ENCODE peak calls at places on chromosomes 5 and 9, in ten cellular contexts. K, D, X, G, T, W, J, A, P and M are unnamed samples. For H3K4me1, the result is how much of the 10 kb centered on the place peaks cover.

GRCh38 chr9:133994359-133995011 is 2.4 kb upstream of the VAV2 start:
- DNase-seq in P (peak), K (peak), T (peak), X (peak), J (peak), D (peak), W (peak), A (peak), G (peak), M (peak)

GRCh38 chr9:91533382-91533781 is 109.8 kb upstream of the NFIL3 start:
- DNase-seq in G (no peak), J (no peak), T (no peak), K (no peak), D (no peak), X (no peak), A (no peak), W (no peak), P (no peak), M (no peak)

GRCh38 chr5:90939208-90939607 is 380.6 kb downstream of the ADGRV1 start:
- DNase-seq in W (no peak), G (no peak), X (no peak), D (no peak), K (no peak), T (no peak), J (no peak), A (no peak), P (no peak), M (no peak)

GRCh38 chr5:179836225-179837019 is 15.7 kb downstream of the SQSTM1 start:
- DNase-seq in X (no peak), P (no peak), D (peak), J (peak), A (no peak), W (peak), T (no peak), K (no peak), G (no peak), M (no peak)

GRCh38 chr9:13033959-13034695 is 245.4 kb downstream of the MPDZ start:
- DNase-seq in W (no peak), T (peak), X (peak), A (peak), D (no peak), J (peak), K (peak), G (peak), P (peak), M (peak)

GRCh38 chr5:143568105-143568504 is 164.6 kb upstream of the NR3C1 start:
- DNase-seq in W (no peak), K (no peak), G (no peak), D (no peak), P (no peak), A (no peak), J (no peak), T (no peak), X (no peak), M (no peak)

GRCh38 chr9:136418182-136419091 is 8.0 kb downstream of the PMPCA start:
- DNase-seq in X (no peak), D (no peak), P (no peak), K (no peak), G (no peak), T (no peak), A (no peak), J (no peak), W (no peak), M (no peak)

GRCh38 chr5:179217956-179218355 is 127.3 kb downstream of the ADAMTS2 start:
- DNase-seq in G (no peak), D (no peak), J (no peak), K (no peak), P (no peak), A (no peak), W (peak), X (no peak), T (no peak), M (no peak)

GRCh38 chr5:178304761-178305645 is 72.4 kb upstream of the PHYKPL start:
- DNase-seq in X (no peak), J (no peak), G (peak), T (peak), P (no peak), A (no peak), D (no peak), K (no peak), W (peak), M (no peak)

GRCh38 chr9:96061293-96061987 is 185.9 kb downstream of the ERCC6L2 start:
- DNase-seq in D (peak), K (peak), W (no peak), T (peak), G (peak), X (no peak), A (peak), P (peak), J (peak), M (no peak)

GRCh38 chr5:130868186-130868821 is 296.8 kb downstream of the HINT1 start:
- DNase-seq in D (no peak), X (no peak), G (no peak), T (no peak), K (no peak), P (no peak), A (no peak), J (no peak), W (no peak), M (no peak)

GRCh38 chr5:31824886-31825774 is 186.2 kb downstream of the PDZD2 start:
- DNase-seq in J (peak), D (no peak), K (peak), G (peak), W (no peak), T (peak), A (no peak), X (peak), P (peak), M (peak)

GRCh38 chr5:142213077-142213476 is 104.5 kb downstream of the NDFIP1 start:
- DNase-seq in X (no peak), W (no peak), A (no peak), K (no peak), D (no peak), J (no peak), T (no peak), P (no peak), G (no peak), M (no peak)

GRCh38 chr9:106421772-106422171 is 441.2 kb upstream of the ZNF462 start:
- DNase-seq in J (no peak), A (no peak), T (no peak), D (no peak), X (no peak), W (no peak), P (no peak), K (no peak), G (no peak), M (no peak)

GRCh38 chr5:161676109-161676508 is 9.4 kb upstream of the GABRA6 start:
- DNase-seq in A (no peak), D (no peak), G (peak), W (no peak), T (peak), K (no peak), X (no peak), J (no peak), P (no peak), M (no peak)

GRCh38 chr5:154136141-154136540 is 54.4 kb upstream of the GALNT10 start:
- DNase-seq in K (no peak), X (no peak), D (no peak), T (no peak), G (no peak), A (no peak), W (no peak), J (no peak), P (no peak), M (no peak)

GRCh38 chr9:110443146-110443877 is 105.6 kb upstream of the TXNDC8 start:
- DNase-seq in D (no peak), A (no peak), P (no peak), T (no peak), K (no peak), G (no peak), J (peak), X (no peak), W (no peak), M (no peak)

GRCh38 chr9:121765021-121765950 is 113.9 kb downstream of the DAB2IP start:
- DNase-seq in P (peak), A (peak), D (no peak), J (peak), W (no peak), T (no peak), X (no peak), G (no peak), K (peak), M (no peak)

GRCh38 chr5:139146809-139147742 is 51.1 kb downstream of the SIL1 start:
- DNase-seq in D (no peak), W (no peak), G (no peak), X (no peak), J (no peak), T (no peak), K (no peak), P (no peak), A (no peak), M (no peak)

GRCh38 chr5:55668356-55668755 is 43.8 kb downstream of the SLC38A9 start:
- DNase-seq in A (no peak), G (no peak), D (no peak), K (no peak), T (no peak), W (no peak), J (peak), X (no peak), P (no peak), M (no peak)

GRCh38 chr9:122228906-122229837 is at the start of gene LHX6:
- DNase-seq in W (no peak), T (no peak), J (no peak), K (no peak), G (peak), A (no peak), D (no peak), X (no peak), P (no peak), M (no peak)

GRCh38 chr5:15013654-15014463 is 142.3 kb upstream of the ANKH start:
- DNase-seq in K (peak), T (no peak), X (no peak), W (no peak), D (no peak), G (no peak), J (peak), P (peak), A (no peak), M (no peak)

GRCh38 chr5:16461782-16462181 is 3.8 kb downstream of the ZNF622 start:
- DNase-seq in K (no peak), T (no peak), P (no peak), A (no peak), J (no peak), D (no peak), G (no peak), X (no peak), W (no peak), M (no peak)

GRCh38 chr5:133916479-133916878 is 51.9 kb downstream of the C5orf15 start:
- DNase-seq in X (no peak), T (no peak), J (no peak), G (no peak), P (no peak), D (no peak), A (no peak), W (no peak), K (no peak), M (no peak)

GRCh38 chr5:19753579-19753978 is 234.4 kb downstream of the CDH18 start:
- DNase-seq in D (no peak), T (no peak), X (no peak), G (no peak), K (no peak), J (no peak), A (no peak), W (no peak), P (no peak), M (no peak)

GRCh38 chr5:58493136-58493535 is 1.9 kb downstream of the GAPT start:
- DNase-seq in P (no peak), W (no peak), G (no peak), J (no peak), A (no peak), X (no peak), T (no peak), D (no peak), K (no peak), M (no peak)

GRCh38 chr5:112795342-112795741 is 57.7 kb downstream of the APC start:
- DNase-seq in A (no peak), X (no peak), D (no peak), J (no peak), K (no peak), G (no peak), P (no peak), T (no peak), W (no peak), M (no peak)

GRCh38 chr5:31086839-31087415 is 106.6 kb upstream of the CDH6 start:
- DNase-seq in X (no peak), D (no peak), J (no peak), T (no peak), G (peak), A (no peak), W (no peak), K (no peak), P (no peak), M (no peak)

GRCh38 chr9:35908484-35909125 is 685 bp upstream of the SPAAR start:
- DNase-seq in P (peak), W (no peak), X (no peak), J (no peak), T (no peak), A (peak), K (no peak), G (no peak), D (no peak), M (peak)

GRCh38 chr5:89447027-89447426 is 564.0 kb upstream of the MEF2C start:
- DNase-seq in K (no peak), D (no peak), J (no peak), P (no peak), G (no peak), W (no peak), X (no peak), A (no peak), T (no peak), M (no peak)

GRCh38 chr5:110376281-110376916 is 350.1 kb downstream of the TMEM232 start:
- DNase-seq in K (no peak), P (no peak), A (no peak), X (no peak), T (no peak), D (no peak), W (no peak), G (no peak), J (no peak), M (no peak)

GRCh38 chr9:131757549-131757948 is 17.7 kb upstream of the RAPGEF1 start:
- DNase-seq in P (no peak), A (no peak), D (no peak), X (no peak), T (no peak), J (no peak), K (no peak), W (no peak), G (no peak), M (no peak)

DNA sequence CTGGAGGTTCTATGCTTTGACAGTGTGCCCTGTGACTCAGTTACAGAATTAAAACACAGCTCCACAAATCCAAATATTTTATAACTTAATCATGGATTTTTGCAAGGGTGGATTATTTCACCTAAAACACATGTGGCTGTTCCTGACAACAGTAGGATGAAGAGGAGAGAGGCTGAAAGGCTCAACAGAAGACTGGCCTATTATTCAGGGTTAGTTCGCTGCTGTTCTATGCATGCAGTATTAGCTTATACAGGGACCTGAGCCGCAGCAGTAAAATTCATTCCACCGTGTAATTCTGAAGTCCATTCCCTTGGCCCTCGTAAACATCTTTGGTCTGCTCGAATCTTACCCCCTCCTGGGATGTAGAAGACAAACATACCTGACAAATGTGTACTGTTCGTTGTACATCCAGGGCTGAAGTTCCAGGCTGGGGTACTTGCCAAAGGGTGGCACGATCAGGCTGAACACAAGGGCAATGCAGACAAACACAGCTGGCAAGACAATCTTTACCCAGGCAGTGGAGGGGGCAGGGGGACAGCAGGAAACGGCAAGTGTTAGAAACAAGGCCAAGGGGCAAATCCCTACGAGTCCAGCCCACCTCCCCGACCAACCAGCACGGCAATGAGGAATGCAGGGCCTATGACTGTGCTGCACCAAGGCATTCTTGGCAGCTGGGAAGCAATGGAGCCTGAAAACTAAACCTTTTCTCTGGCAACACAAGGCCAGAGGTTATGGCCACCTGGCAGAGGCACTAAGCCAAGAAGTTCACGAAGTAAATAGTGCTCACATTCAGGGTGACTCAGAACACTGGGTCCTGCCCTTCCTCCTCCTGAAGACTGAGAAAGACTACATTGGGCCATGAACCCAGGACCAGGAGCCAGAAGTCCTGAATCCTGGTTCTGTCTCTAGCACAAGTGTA is 46.8 kb downstream of the NIPSNAP3B start:
- DNase-seq in G (peak), K (peak), D (no peak), J (peak), A (no peak), W (no peak), T (no peak), P (no peak), X (peak), M (no peak)
- H3K27ac ChIP-seq in G (no peak), K (peak), D (no peak), J (peak), A (peak), W (no peak), T (no peak), P (no peak), X (peak), M (no peak)

DNA sequence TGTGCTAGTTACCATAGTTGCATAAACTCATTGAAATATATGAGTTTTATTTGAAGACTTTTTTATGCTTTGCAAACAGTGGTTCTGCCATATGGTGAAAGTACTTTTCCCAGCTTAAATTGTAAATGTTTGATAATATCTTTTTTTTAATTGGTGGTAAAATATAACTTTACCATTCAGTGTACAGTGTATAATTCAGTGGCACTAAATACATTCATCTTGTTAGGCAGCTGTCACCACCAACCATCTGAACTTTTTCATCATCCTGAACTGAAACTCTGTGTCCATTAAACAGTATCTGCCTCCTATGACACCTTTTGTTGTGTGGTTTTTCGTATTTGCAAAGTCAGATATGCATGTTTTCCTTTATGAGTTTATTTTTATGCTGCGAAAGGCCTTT is 45.1 kb downstream of the FBXO38 start:
- DNase-seq in A (no peak), D (no peak), J (no peak), W (no peak), G (no peak), X (no peak), K (no peak), T (no peak), P (no peak), M (no peak)
- H3K4me1 ChIP-seq in A (under half), D (under half), J (under half), W (under half), G (under half), X (under half), K (under half), T (under half), P (under half), M (under half)

GRCh38 chr5:152592416-152592815 is 187.3 kb upstream of the NMUR2 start:
- DNase-seq in T (no peak), G (no peak), D (no peak), X (no peak), P (no peak), W (no peak), J (no peak), K (no peak), A (no peak), M (no peak)
- TF ChIP-seq CTCF in T (peak), G (peak), D (no peak), X (no peak), P (no peak), W (no peak), J (no peak), K (no peak), A (peak), M (no peak)

GRCh38 chr5:172302047-172302710 is 18.6 kb upstream of the UBTD2 start:
- DNase-seq in T (no peak), D (no peak), W (no peak), G (no peak), J (no peak), X (no peak), K (no peak), A (no peak), P (no peak), M (no peak)

GRCh38 chr5:172303996-172304335 is 20.4 kb upstream of the UBTD2 start:
- DNase-seq in K (no peak), X (no peak), P (no peak), G (peak), J (no peak), A (no peak), T (no peak), W (no peak), D (no peak), M (no peak)

GRCh38 chr5:172299916-172300439 is 16.4 kb upstream of the UBTD2 start:
- DNase-seq in P (no peak), X (no peak), K (no peak), A (no peak), D (no peak), W (no peak), J (no peak), G (no peak), T (no peak), M (no peak)

GRCh38 chr5:172305380-172305779 is 21.8 kb upstream of the UBTD2 start:
- DNase-seq in A (no peak), P (no peak), D (no peak), G (no peak), W (no peak), T (no peak), K (no peak), J (no peak), X (no peak), M (no peak)

DNA sequence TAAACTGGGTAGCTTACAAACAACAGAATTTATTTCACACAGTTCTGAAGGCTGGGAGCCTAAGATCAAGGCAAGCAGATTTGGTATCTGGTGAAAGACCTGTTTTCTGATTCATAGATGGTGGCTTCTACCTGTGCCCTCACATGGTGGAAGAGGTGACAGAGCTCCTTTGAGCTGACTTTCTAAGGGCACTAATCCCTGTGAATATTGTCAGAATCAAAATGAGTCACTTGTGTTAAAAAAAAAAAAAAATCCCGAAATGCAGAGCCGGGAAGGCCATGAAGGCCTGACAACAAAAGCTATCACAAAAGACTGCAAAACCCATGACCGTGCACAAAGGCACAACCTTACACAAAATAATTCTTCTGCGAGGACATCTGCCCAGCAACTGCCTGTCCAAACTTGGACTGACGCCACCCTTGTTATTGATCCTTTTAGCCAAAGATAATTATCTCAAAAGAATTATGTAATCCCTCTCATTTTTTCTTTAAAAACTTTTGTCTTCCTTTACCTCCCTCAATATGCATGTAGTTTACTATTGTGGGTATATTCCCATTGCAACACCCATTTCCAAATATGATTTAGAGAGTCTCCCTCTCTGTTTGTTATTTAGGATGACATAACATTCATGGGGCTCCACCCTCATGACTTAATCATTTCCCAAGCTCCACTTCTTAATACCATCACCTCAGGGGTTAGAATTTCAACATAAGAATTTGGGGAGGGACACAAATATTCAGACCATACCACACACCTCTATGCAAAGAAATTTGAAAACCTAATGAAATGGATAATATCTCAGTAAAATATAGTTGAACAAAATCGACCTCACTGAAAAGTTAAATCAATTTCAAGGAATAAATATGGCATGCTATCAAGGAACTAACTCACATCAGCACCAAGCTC is 19.8 kb upstream of the UBTD2 start:
- DNase-seq in G (peak), X (no peak), K (no peak), T (no peak), P (no peak), W (no peak), D (no peak), A (no peak), J (peak), M (no peak)
- H3K27ac ChIP-seq in G (peak), X (no peak), K (no peak), T (no peak), P (no peak), W (no peak), D (no peak), A (no peak), J (peak), M (no peak)